ENCODE peak calls at places on chromosomes 13 and 19, in nine cellular contexts. L, B, S, R, V, N, P, F and H are unnamed samples.

GRCh38 chr19:43634516-43634876 is 5.2 kb downstream of the CADM4 start:
- DNase-seq in L (no peak), B (no peak), F (no peak), R (peak; percentile 47), N (no peak), V (no peak), P (no peak), S (no peak), H (no peak)

GRCh38 chr19:23281663-23282276 is 31.6 kb upstream of the ZNF724 start:
- DNase-seq in L (no peak), R (no peak), S (no peak), N (no peak), B (no peak), P (no peak), V (no peak), F (no peak), H (no peak)

GRCh38 chr19:5627395-5627904 is 4.6 kb downstream of the SAFB start:
- DNase-seq in V (peak; percentile 57), R (peak; percentile 18), S (peak; percentile 65), B (no peak), L (no peak), F (peak; percentile 43), P (peak; percentile 50), N (no peak), H (no peak)

GRCh38 chr19:32870154-32870573 is 597 bp upstream of the SLC7A9 start:
- DNase-seq in N (no peak), L (no peak), F (no peak), V (no peak), R (no peak), P (no peak), B (no peak), S (no peak), H (no peak)

GRCh38 chr13:31011193-31011860 is 78.9 kb downstream of the TEX26 start:
- DNase-seq in V (no peak), S (no peak), N (no peak), R (no peak), F (no peak), P (no peak), B (no peak), L (no peak), H (no peak)

GRCh38 chr13:42498521-42498920 is 75.4 kb upstream of the TNFSF11 start:
- DNase-seq in V (no peak), R (no peak), B (no peak), N (no peak), P (no peak), F (no peak), L (no peak), S (no peak), H (no peak)

GRCh38 chr19:4172861-4173473 is 9.4 kb downstream of the SIRT6 start:
- DNase-seq in V (peak; percentile 77), S (peak; percentile 79), F (peak; percentile 11), L (no peak), R (no peak), P (peak; percentile 63), N (no peak), B (no peak), H (peak; percentile 76)

GRCh38 chr19:31501427-31502195 is 152.4 kb upstream of the TSHZ3 start:
- DNase-seq in B (no peak), P (no peak), R (no peak), S (no peak), F (no peak), V (no peak), L (no peak), N (no peak), H (no peak)

GRCh38 chr13:46655727-46656180 is 102.8 kb downstream of the LRCH1 start:
- DNase-seq in B (no peak), P (no peak), L (no peak), N (no peak), R (no peak), V (no peak), F (no peak), S (no peak), H (no peak)

GRCh38 chr13:79500829-79501228 is 19.9 kb downstream of the NDFIP2 start:
- DNase-seq in N (no peak), B (no peak), R (no peak), S (no peak), P (no peak), F (no peak), V (no peak), L (no peak), H (no peak)

GRCh38 chr19:10309423-10309822 is at the start of gene ZGLP1:
- DNase-seq in F (no peak), V (no peak), B (no peak), R (no peak), P (no peak), N (no peak), L (no peak), S (no peak), H (no peak)

GRCh38 chr19:49513746-49514118 is 1.3 kb downstream of the FCGRT start:
- DNase-seq in N (no peak), R (no peak), B (no peak), L (no peak), V (no peak), F (no peak), P (no peak), S (no peak), H (no peak)